ENCODE peak calls at places on chromosome 19, in seven cellular contexts. E is IMR-90, I is H9, J is neuronal stem cell, W is mesenchymal stem cell, C is H1, B is trophoblast cell. O is an unnamed sample.

GRCh38 chr19:2636897-2637683 is 65.4 kb downstream of the GNG7 start:
- DNase-seq in J (peak; percentile 54), C (peak; percentile 89), B (peak; percentile 49), E (peak; percentile 31), I (peak; percentile 86), W (peak; percentile 52), O (peak; percentile 84)

GRCh38 chr19:49590971-49591730 is at the start of gene PRR12:
- DNase-seq in J (peak; percentile 73), C (peak; percentile 77), B (peak; percentile 26), E (peak; percentile 67), I (peak; percentile 81), W (peak; percentile 84), O (peak; percentile 85)

GRCh38 chr19:33778089-33778791 is 18.4 kb upstream of the KCTD15 start:
- DNase-seq in W (peak; percentile 65), J (peak; percentile 82), E (peak; percentile 61), B (peak; percentile 72), C (peak; percentile 99), I (peak; percentile 82), O (peak; percentile 65)

GRCh38 chr19:17311455-17312248 is 2.3 kb downstream of the DDA1 start:
- DNase-seq in C (no peak), W (peak; percentile 90), I (no peak), B (peak; percentile 99), E (peak; percentile 79), J (no peak), O (peak; percentile 77)

GRCh38 chr19:46493236-46494114 is 2.2 kb downstream of the PNMA8B start:
- DNase-seq in J (no peak), C (peak; percentile 74), E (no peak), I (peak; percentile 53), W (no peak), B (no peak), O (peak; percentile 54)

GRCh38 chr19:33728141-33728540 is 68.5 kb upstream of the KCTD15 start:
- DNase-seq in E (no peak), W (no peak), J (no peak), C (no peak), I (no peak), B (no peak), O (no peak)

GRCh38 chr19:45467456-45468158 is at the start of gene FOSB:
- DNase-seq in I (peak; percentile 93), C (peak; percentile 96), W (peak; percentile 95), J (peak; percentile 98), B (peak; percentile 96), E (peak; percentile 92), O (peak; percentile 96)

GRCh38 chr19:16076958-16077611 is 790 bp downstream of the TPM4 start:
- DNase-seq in J (no peak), I (no peak), B (no peak), W (no peak), C (peak; percentile 65), E (no peak), O (peak; percentile 48)

GRCh38 chr19:16944626-16945363 is 56.0 kb downstream of the F2RL3 start:
- DNase-seq in B (no peak), I (no peak), E (no peak), C (no peak), J (no peak), W (no peak), O (peak; percentile 21)

GRCh38 chr19:3249408-3249807 is 24.9 kb downstream of the CELF5 start:
- DNase-seq in B (no peak), W (no peak), C (peak; percentile 63), J (no peak), E (no peak), I (peak; percentile 57), O (peak; percentile 30)

GRCh38 chr19:38795549-38795948 is 6.5 kb downstream of the LGALS7B start:
- DNase-seq in C (no peak), B (no peak), I (no peak), E (no peak), W (no peak), J (no peak), O (no peak)

GRCh38 chr19:38796154-38796553 is 7.2 kb downstream of the LGALS7B start:
- DNase-seq in I (no peak), E (no peak), B (no peak), C (no peak), J (no peak), W (no peak), O (no peak)

GRCh38 chr19:38793671-38794070 is 4.7 kb downstream of the LGALS7B start:
- DNase-seq in C (no peak), I (no peak), W (no peak), B (no peak), J (no peak), E (no peak), O (no peak)

GRCh38 chr19:38793186-38793585 is 4.2 kb downstream of the LGALS7B start:
- DNase-seq in I (no peak), E (peak; percentile 60), W (no peak), J (no peak), C (no peak), B (peak; percentile 33), O (no peak)

DNA sequence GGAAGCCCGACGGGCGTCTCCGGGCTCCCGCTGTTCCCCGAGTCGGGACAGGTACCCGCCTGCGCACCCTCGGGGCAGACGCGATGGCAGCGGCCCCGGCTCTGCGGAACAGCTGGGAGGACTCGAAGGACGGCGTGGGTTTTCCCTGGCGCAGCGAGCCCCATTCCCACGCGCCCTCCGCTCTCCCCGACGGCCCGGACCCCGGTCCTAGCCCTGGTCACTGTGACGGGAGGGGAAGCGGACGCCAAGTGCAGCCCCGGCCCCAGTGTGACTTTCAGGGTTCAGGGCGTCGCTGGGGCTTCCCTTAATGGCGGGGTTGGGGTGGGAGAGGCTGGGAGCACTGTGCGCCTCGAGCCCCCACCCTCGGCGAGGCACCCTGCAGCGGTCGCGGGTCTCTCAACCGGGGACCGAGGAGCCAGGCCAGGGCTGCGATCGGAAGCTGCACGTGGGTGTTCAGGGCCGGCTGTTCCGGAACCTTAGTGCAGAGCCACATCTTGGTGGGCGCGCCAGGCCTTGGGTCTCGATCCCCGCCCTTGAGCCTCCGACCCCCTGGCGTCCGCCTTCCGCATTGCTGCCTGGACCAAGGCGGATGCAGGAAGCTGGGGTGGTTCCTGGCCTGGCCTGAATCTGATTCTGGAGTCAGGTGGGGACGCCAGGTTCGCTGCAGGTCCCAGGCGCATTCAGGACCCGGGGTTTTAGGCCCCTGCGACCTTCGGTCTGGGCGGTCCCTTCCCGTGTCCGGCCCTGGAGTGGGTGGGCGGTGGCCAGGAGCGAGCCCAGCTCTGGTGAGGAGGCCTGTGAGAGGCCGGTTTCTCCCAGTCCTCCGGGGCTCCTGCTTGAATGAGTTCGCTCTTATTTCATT is 3.5 kb downstream of the LGALS7B start:
- DNase-seq in B (peak; percentile 35), J (no peak), W (no peak), C (peak; percentile 70), I (peak; percentile 77), E (no peak), O (peak; percentile 21)
- H2AK5ac ChIP-seq in B (peak overlapping the region; percentile 81), J (no peak overlapping the region), W (no peak overlapping the region), C (no peak overlapping the region), I (no peak overlapping the region), E (peak overlapping the region; percentile 85), O (no peak overlapping the region)

GRCh38 chr19:1390594-1391423 is 7.1 kb downstream of the NDUFS7 start:
- DNase-seq in I (no peak), W (no peak), C (no peak), B (no peak), J (no peak), E (no peak), O (no peak)
- H2AK5ac ChIP-seq in I (no peak overlapping the region), W (no peak overlapping the region), C (no peak overlapping the region), B (no peak overlapping the region), J (no peak overlapping the region), E (no peak overlapping the region), O (no peak overlapping the region)

DNA sequence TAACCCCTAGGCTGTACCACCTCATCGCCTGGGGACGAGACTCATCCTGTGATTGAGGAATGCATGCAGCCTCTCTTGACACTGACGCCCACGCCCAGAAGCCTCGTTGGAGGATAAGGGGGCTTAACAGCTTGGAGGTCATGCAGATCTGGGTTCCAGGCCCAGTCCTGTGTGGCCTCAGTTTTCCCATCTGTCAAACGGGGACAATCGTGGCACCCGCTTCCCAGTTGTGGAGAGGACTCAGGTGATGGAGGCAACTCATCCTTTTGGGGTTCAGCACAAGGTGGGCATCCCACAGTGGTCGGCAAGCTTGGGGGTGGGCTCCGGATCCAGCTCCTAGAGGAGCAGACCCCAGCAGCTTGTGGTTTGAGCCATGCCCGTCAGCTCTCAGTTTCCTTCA is 1.4 kb upstream of the LGI4 start:
- DNase-seq in E (no peak), B (no peak), W (no peak), J (no peak), C (no peak), I (no peak), O (no peak)
- H2AK5ac ChIP-seq in E (no peak overlapping the region), B (no peak overlapping the region), W (no peak overlapping the region), J (no peak overlapping the region), C (no peak overlapping the region), I (no peak overlapping the region), O (no peak overlapping the region)

DNA sequence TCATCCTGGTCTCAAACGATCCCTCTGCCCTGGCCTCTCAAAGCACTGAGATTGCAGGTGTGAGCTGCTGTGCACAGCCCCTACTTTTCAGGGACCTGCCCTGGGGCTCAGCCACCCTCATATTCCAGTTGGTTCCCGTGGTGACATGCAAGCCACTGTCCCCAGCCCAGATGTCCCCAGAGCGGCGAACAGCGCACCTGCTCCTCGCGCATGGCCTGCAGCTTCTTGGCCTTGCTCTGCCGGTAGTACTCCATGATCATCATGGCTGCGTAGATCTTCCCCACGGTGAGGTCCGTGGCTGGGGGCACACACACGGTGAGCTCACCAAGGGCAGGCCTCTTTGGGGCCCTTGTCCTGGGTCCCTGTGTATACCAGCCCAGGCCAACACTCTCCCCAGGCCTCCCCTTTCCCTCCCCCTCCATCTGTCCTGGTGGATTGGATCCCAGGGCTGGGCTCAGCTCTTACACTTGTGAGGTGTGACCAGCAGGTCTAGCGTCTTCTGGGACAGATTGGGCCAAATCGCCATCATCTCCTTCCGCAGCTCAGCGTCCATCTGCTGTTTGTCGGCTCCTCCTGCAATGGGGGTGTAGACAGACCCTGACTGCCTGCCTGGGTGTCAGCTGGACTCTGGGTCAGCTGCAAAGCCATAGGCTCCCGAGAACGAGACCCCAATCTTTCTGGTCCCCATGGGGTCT is 64.0 kb downstream of the IER2 start:
- DNase-seq in I (peak; percentile 24), W (no peak), C (no peak), J (no peak), B (no peak), E (no peak), O (no peak)
- H2AK5ac ChIP-seq in I (no peak overlapping the region), W (no peak overlapping the region), C (no peak overlapping the region), J (no peak overlapping the region), B (no peak overlapping the region), E (no peak overlapping the region), O (no peak overlapping the region)

DNA sequence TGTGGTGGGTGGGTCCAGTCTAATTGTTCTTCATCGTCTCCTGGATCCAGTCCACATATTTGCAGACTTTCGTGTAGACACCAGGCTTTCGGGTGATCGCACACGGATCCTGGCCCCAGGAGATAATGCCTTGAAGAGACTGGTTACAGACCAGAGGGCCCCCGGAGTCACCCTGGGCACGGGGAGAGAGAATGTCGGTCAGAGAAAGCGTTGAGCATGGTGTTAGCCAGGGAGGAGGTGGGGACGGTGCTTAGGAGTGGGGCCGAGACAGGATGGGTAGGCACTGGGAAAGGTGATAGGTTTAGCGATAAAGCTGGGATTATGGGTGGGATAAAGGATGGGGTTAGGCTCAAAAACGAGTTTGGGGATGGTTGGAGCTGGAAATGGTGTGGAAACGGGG is 3.0 kb upstream of the KLK10 start:
- DNase-seq in I (no peak), C (no peak), W (no peak), J (no peak), E (no peak), B (no peak), O (no peak)
- H2AK5ac ChIP-seq in I (no peak overlapping the region), C (no peak overlapping the region), W (no peak overlapping the region), J (no peak overlapping the region), E (no peak overlapping the region), B (no peak overlapping the region), O (no peak overlapping the region)

DNA sequence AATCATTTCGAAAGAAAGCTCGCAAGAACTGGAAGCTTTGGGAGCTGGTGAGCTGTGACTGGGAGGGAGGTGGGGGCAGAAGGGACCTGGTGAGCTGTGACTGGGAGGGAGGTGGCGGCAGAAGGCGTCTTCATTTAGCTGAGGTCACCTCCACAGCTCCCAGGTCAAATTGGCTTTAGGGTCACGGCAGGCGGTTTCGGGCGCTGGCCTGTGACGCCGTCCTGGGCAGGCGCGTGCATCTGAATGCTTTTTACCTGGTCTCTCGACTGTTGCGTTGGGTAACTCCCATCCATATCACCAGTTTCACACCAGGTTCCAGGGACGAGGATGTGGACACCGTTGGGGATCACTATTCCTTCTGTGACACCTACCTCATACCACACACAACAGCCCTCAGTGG is 29.2 kb downstream of the C2CD4C start:
- DNase-seq in W (no peak), J (no peak), E (no peak), B (no peak), I (no peak), C (no peak), O (no peak)
- H2AK5ac ChIP-seq in W (no peak overlapping the region), J (no peak overlapping the region), E (no peak overlapping the region), B (no peak overlapping the region), I (no peak overlapping the region), C (no peak overlapping the region), O (no peak overlapping the region)